ENCODE peak calls at places on chromosomes 2 and 18, in eight cellular contexts. One of them, this sample, is unnamed.

GRCh38 chr2:68388772-68389171 is 23.7 kb downstream of the PLEK start:
- DNase-seq in astrocyte of the spinal cord: no peak
- DNase-seq in bronchial epithelial cell: peak
- DNase-seq in upper lobe of right lung: no peak
- DNase-seq in omental fat pad: no peak
- DNase-seq in ovary: no peak
- DNase-seq in fibroblast of the aortic adventitia: no peak
- DNase-seq in right atrium auricular region: no peak
- DNase-seq in this sample: no peak

GRCh38 chr2:158815166-158815565 is 20.0 kb downstream of the DAPL1 start:
- DNase-seq in astrocyte of the spinal cord: no peak
- DNase-seq in bronchial epithelial cell: no peak
- DNase-seq in upper lobe of right lung: no peak
- DNase-seq in omental fat pad: no peak
- DNase-seq in ovary: no peak
- DNase-seq in fibroblast of the aortic adventitia: no peak
- DNase-seq in right atrium auricular region: no peak
- DNase-seq in this sample: no peak

GRCh38 chr2:38722271-38723115 is 28.7 kb downstream of the SRSF7 start:
- DNase-seq in astrocyte of the spinal cord: no peak
- DNase-seq in bronchial epithelial cell: no peak
- DNase-seq in upper lobe of right lung: no peak
- DNase-seq in omental fat pad: no peak
- DNase-seq in ovary: no peak
- DNase-seq in fibroblast of the aortic adventitia: no peak
- DNase-seq in right atrium auricular region: peak
- DNase-seq in this sample: no peak

GRCh38 chr2:65186093-65186868 is 41.4 kb upstream of the ACTR2 start:
- DNase-seq in astrocyte of the spinal cord: no peak
- DNase-seq in bronchial epithelial cell: no peak
- DNase-seq in upper lobe of right lung: no peak
- DNase-seq in omental fat pad: no peak
- DNase-seq in ovary: no peak
- DNase-seq in fibroblast of the aortic adventitia: no peak
- DNase-seq in right atrium auricular region: no peak
- DNase-seq in this sample: no peak

GRCh38 chr2:14552286-14552685 is 80.2 kb upstream of the LRATD1 start:
- DNase-seq in astrocyte of the spinal cord: no peak
- DNase-seq in bronchial epithelial cell: no peak
- DNase-seq in upper lobe of right lung: no peak
- DNase-seq in omental fat pad: no peak
- DNase-seq in ovary: no peak
- DNase-seq in fibroblast of the aortic adventitia: no peak
- DNase-seq in right atrium auricular region: no peak
- DNase-seq in this sample: no peak

GRCh38 chr2:218985325-218986091 is 524 bp upstream of the FEV start:
- DNase-seq in astrocyte of the spinal cord: no peak
- DNase-seq in bronchial epithelial cell: no peak
- DNase-seq in upper lobe of right lung: no peak
- DNase-seq in omental fat pad: no peak
- DNase-seq in ovary: no peak
- DNase-seq in fibroblast of the aortic adventitia: no peak
- DNase-seq in right atrium auricular region: no peak
- DNase-seq in this sample: no peak

GRCh38 chr2:33158482-33159003 is 211.8 kb downstream of the LTBP1 start:
- DNase-seq in astrocyte of the spinal cord: peak
- DNase-seq in bronchial epithelial cell: peak
- DNase-seq in upper lobe of right lung: no peak
- DNase-seq in omental fat pad: no peak
- DNase-seq in ovary: no peak
- DNase-seq in fibroblast of the aortic adventitia: peak
- DNase-seq in right atrium auricular region: no peak
- DNase-seq in this sample: no peak

GRCh38 chr2:47520302-47520630 is 117.3 kb downstream of the MSH2 start:
- DNase-seq in astrocyte of the spinal cord: no peak
- DNase-seq in bronchial epithelial cell: no peak
- DNase-seq in upper lobe of right lung: no peak
- DNase-seq in omental fat pad: no peak
- DNase-seq in ovary: no peak
- DNase-seq in fibroblast of the aortic adventitia: no peak
- DNase-seq in right atrium auricular region: no peak
- DNase-seq in this sample: no peak

GRCh38 chr2:191977754-191978153 is 130.9 kb upstream of the CAVIN2 start:
- DNase-seq in astrocyte of the spinal cord: no peak
- DNase-seq in bronchial epithelial cell: no peak
- DNase-seq in upper lobe of right lung: no peak
- DNase-seq in omental fat pad: no peak
- DNase-seq in ovary: no peak
- DNase-seq in fibroblast of the aortic adventitia: peak
- DNase-seq in right atrium auricular region: no peak
- DNase-seq in this sample: no peak

GRCh38 chr2:80086831-80087230 is 217.7 kb downstream of the LRRTM1 start:
- DNase-seq in astrocyte of the spinal cord: peak
- DNase-seq in bronchial epithelial cell: peak
- DNase-seq in upper lobe of right lung: no peak
- DNase-seq in omental fat pad: no peak
- DNase-seq in ovary: no peak
- DNase-seq in fibroblast of the aortic adventitia: peak
- DNase-seq in right atrium auricular region: no peak
- DNase-seq in this sample: no peak

GRCh38 chr2:81304154-81304830 is 999.7 kb upstream of the LRRTM1 start:
- DNase-seq in astrocyte of the spinal cord: no peak
- DNase-seq in bronchial epithelial cell: peak
- DNase-seq in upper lobe of right lung: no peak
- DNase-seq in omental fat pad: no peak
- DNase-seq in ovary: no peak
- DNase-seq in fibroblast of the aortic adventitia: no peak
- DNase-seq in right atrium auricular region: no peak
- DNase-seq in this sample: no peak

DNA sequence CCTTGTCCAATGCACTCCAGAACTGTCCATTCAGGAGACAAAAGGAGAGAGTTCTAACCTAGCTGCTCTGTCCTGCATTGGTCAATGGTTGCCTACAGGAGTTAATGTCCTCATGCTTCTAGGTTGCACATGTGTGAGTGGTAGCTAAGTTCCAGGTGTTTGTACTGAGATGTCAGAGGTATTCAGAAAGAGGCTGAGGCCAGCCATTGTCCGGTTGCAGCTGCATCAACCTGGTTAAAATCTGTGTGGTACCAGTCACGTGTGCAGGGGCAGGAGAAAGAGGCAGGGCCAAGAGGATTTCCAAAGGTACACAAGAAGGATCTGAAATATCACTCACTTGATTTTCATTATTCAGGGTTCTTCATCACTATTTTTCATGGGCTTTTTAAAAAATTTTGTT is 70.8 kb downstream of the DTNA start:
- DNase-seq in astrocyte of the spinal cord: no peak
- DNase-seq in bronchial epithelial cell: no peak
- DNase-seq in upper lobe of right lung: no peak
- DNase-seq in omental fat pad: no peak
- DNase-seq in ovary: no peak
- DNase-seq in fibroblast of the aortic adventitia: no peak
- DNase-seq in right atrium auricular region: no peak
- DNase-seq in this sample: no peak
- TF ChIP-seq CTCF in astrocyte of the spinal cord: no peak
- TF ChIP-seq CTCF in bronchial epithelial cell: no peak
- TF ChIP-seq CTCF in upper lobe of right lung: no peak
- TF ChIP-seq CTCF in omental fat pad: no peak
- TF ChIP-seq CTCF in ovary: no peak
- TF ChIP-seq CTCF in fibroblast of the aortic adventitia: no peak
- TF ChIP-seq CTCF in right atrium auricular region: no peak
- TF ChIP-seq CTCF in this sample: no peak

GRCh38 chr2:9136997-9137819 is 69.4 kb upstream of the ASAP2 start:
- DNase-seq in astrocyte of the spinal cord: no peak
- DNase-seq in bronchial epithelial cell: no peak
- DNase-seq in upper lobe of right lung: no peak
- DNase-seq in omental fat pad: no peak
- DNase-seq in ovary: no peak
- DNase-seq in fibroblast of the aortic adventitia: no peak
- DNase-seq in right atrium auricular region: no peak
- DNase-seq in this sample: no peak
- TF ChIP-seq CTCF in astrocyte of the spinal cord: no peak
- TF ChIP-seq CTCF in bronchial epithelial cell: no peak
- TF ChIP-seq CTCF in upper lobe of right lung: no peak
- TF ChIP-seq CTCF in omental fat pad: no peak
- TF ChIP-seq CTCF in ovary: no peak
- TF ChIP-seq CTCF in fibroblast of the aortic adventitia: no peak
- TF ChIP-seq CTCF in right atrium auricular region: no peak
- TF ChIP-seq CTCF in this sample: no peak

GRCh38 chr2:71800106-71800809 is 346.9 kb downstream of the DYSF start:
- DNase-seq in astrocyte of the spinal cord: no peak
- DNase-seq in bronchial epithelial cell: no peak
- DNase-seq in upper lobe of right lung: no peak
- DNase-seq in omental fat pad: no peak
- DNase-seq in ovary: no peak
- DNase-seq in fibroblast of the aortic adventitia: no peak
- DNase-seq in right atrium auricular region: no peak
- DNase-seq in this sample: no peak

GRCh38 chr2:71802556-71802955 is 345.1 kb downstream of the CYP26B1 start:
- DNase-seq in astrocyte of the spinal cord: no peak
- DNase-seq in bronchial epithelial cell: no peak
- DNase-seq in upper lobe of right lung: no peak
- DNase-seq in omental fat pad: no peak
- DNase-seq in ovary: no peak
- DNase-seq in fibroblast of the aortic adventitia: no peak
- DNase-seq in right atrium auricular region: no peak
- DNase-seq in this sample: peak

GRCh38 chr2:71803398-71803797 is 344.3 kb downstream of the CYP26B1 start:
- DNase-seq in astrocyte of the spinal cord: no peak
- DNase-seq in bronchial epithelial cell: no peak
- DNase-seq in upper lobe of right lung: no peak
- DNase-seq in omental fat pad: no peak
- DNase-seq in ovary: no peak
- DNase-seq in fibroblast of the aortic adventitia: no peak
- DNase-seq in right atrium auricular region: no peak
- DNase-seq in this sample: no peak

GRCh38 chr2:71804251-71804650 is 343.4 kb downstream of the CYP26B1 start:
- DNase-seq in astrocyte of the spinal cord: no peak
- DNase-seq in bronchial epithelial cell: no peak
- DNase-seq in upper lobe of right lung: no peak
- DNase-seq in omental fat pad: no peak
- DNase-seq in ovary: no peak
- DNase-seq in fibroblast of the aortic adventitia: peak
- DNase-seq in right atrium auricular region: no peak
- DNase-seq in this sample: peak

GRCh38 chr2:71801969-71802368 is 345.7 kb downstream of the CYP26B1 start:
- DNase-seq in astrocyte of the spinal cord: peak
- DNase-seq in bronchial epithelial cell: peak
- DNase-seq in upper lobe of right lung: no peak
- DNase-seq in omental fat pad: no peak
- DNase-seq in ovary: no peak
- DNase-seq in fibroblast of the aortic adventitia: peak
- DNase-seq in right atrium auricular region: peak
- DNase-seq in this sample: no peak
- TF ChIP-seq CTCF in astrocyte of the spinal cord: peak
- TF ChIP-seq CTCF in bronchial epithelial cell: peak
- TF ChIP-seq CTCF in upper lobe of right lung: peak
- TF ChIP-seq CTCF in omental fat pad: peak
- TF ChIP-seq CTCF in ovary: no peak
- TF ChIP-seq CTCF in fibroblast of the aortic adventitia: peak
- TF ChIP-seq CTCF in right atrium auricular region: peak
- TF ChIP-seq CTCF in this sample: peak

GRCh38 chr2:120616261-120616660 is 119.4 kb upstream of the GLI2 start:
- DNase-seq in astrocyte of the spinal cord: no peak
- DNase-seq in bronchial epithelial cell: no peak
- DNase-seq in upper lobe of right lung: peak
- DNase-seq in omental fat pad: no peak
- DNase-seq in ovary: no peak
- DNase-seq in fibroblast of the aortic adventitia: no peak
- DNase-seq in right atrium auricular region: no peak
- DNase-seq in this sample: no peak

GRCh38 chr2:120617055-120617454 is 118.6 kb upstream of the GLI2 start:
- DNase-seq in astrocyte of the spinal cord: no peak
- DNase-seq in bronchial epithelial cell: no peak
- DNase-seq in upper lobe of right lung: peak
- DNase-seq in omental fat pad: no peak
- DNase-seq in ovary: no peak
- DNase-seq in fibroblast of the aortic adventitia: peak
- DNase-seq in right atrium auricular region: no peak
- DNase-seq in this sample: no peak

GRCh38 chr2:120612931-120613330 is 122.7 kb upstream of the GLI2 start:
- DNase-seq in astrocyte of the spinal cord: no peak
- DNase-seq in bronchial epithelial cell: no peak
- DNase-seq in upper lobe of right lung: no peak
- DNase-seq in omental fat pad: no peak
- DNase-seq in ovary: no peak
- DNase-seq in fibroblast of the aortic adventitia: no peak
- DNase-seq in right atrium auricular region: no peak
- DNase-seq in this sample: no peak

GRCh38 chr2:120613742-120614481 is 121.8 kb upstream of the GLI2 start:
- DNase-seq in astrocyte of the spinal cord: peak
- DNase-seq in bronchial epithelial cell: no peak
- DNase-seq in upper lobe of right lung: no peak
- DNase-seq in omental fat pad: no peak
- DNase-seq in ovary: peak
- DNase-seq in fibroblast of the aortic adventitia: peak
- DNase-seq in right atrium auricular region: no peak
- DNase-seq in this sample: no peak

DNA sequence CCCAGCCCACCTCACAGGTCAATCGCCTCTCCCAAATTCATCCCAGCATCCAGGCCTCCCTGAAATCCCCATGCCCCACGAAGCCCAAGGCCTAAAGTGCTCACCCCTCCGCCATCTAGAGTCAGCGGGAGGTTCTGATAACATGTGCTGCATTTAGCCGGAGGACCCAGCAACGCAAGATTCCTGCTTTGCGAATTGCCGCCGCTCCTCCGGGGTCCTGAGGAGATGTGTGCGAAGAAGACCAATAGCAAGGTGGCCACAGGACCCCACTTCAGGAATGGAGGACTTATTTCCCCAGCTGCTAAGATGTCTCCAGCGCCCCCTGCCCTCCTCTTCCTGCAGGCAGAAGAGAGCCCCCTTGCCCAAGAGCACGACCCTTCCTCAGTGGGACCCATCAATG is 120.8 kb upstream of the GLI2 start:
- DNase-seq in astrocyte of the spinal cord: no peak
- DNase-seq in bronchial epithelial cell: no peak
- DNase-seq in upper lobe of right lung: no peak
- DNase-seq in omental fat pad: no peak
- DNase-seq in ovary: no peak
- DNase-seq in fibroblast of the aortic adventitia: no peak
- DNase-seq in right atrium auricular region: no peak
- DNase-seq in this sample: no peak
- TF ChIP-seq CTCF in astrocyte of the spinal cord: no peak
- TF ChIP-seq CTCF in bronchial epithelial cell: no peak
- TF ChIP-seq CTCF in upper lobe of right lung: no peak
- TF ChIP-seq CTCF in omental fat pad: no peak
- TF ChIP-seq CTCF in ovary: no peak
- TF ChIP-seq CTCF in fibroblast of the aortic adventitia: no peak
- TF ChIP-seq CTCF in right atrium auricular region: no peak
- TF ChIP-seq CTCF in this sample: no peak

DNA sequence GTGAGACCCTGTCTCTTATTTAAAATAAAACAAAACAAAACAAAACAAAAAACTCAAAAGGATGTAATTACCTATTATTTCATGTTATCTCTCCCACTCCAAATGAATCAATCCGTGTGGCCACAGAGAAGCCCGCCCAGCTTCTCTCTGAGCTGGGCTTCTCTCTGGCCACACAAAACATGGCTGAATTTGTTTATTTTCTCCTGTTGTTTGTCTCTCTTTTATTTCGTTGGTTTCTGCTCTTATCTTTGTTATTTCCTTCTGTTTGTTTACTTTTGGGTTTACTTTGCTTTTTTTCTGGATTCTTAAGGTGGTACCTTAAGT is 1.5 kb upstream of the TRABD2A start:
- DNase-seq in astrocyte of the spinal cord: no peak
- DNase-seq in bronchial epithelial cell: no peak
- DNase-seq in upper lobe of right lung: no peak
- DNase-seq in omental fat pad: no peak
- DNase-seq in ovary: no peak
- DNase-seq in fibroblast of the aortic adventitia: no peak
- DNase-seq in right atrium auricular region: no peak
- DNase-seq in this sample: no peak
- TF ChIP-seq CTCF in astrocyte of the spinal cord: no peak
- TF ChIP-seq CTCF in bronchial epithelial cell: no peak
- TF ChIP-seq CTCF in upper lobe of right lung: no peak
- TF ChIP-seq CTCF in omental fat pad: no peak
- TF ChIP-seq CTCF in ovary: no peak
- TF ChIP-seq CTCF in fibroblast of the aortic adventitia: no peak
- TF ChIP-seq CTCF in right atrium auricular region: peak
- TF ChIP-seq CTCF in this sample: no peak

This sample was measured in osteocyte.